ENCODE peak calls at places on chromosomes 6 and 20, in six cellular contexts. S is aorta, X is breast epithelium, D is tibial nerve, G is skeletal muscle cell, I is brain microvascular endothelial cell. V is an unnamed sample.

GRCh38 chr6:50361641-50362331 is 312.1 kb upstream of the DEFB112 start:
- DNase-seq in D (no peak), I (no peak), S (no peak), G (no peak), X (no peak), V (no peak)

GRCh38 chr6:145705561-145705960 is 29.8 kb downstream of the EPM2A start:
- DNase-seq in S (no peak), I (peak; percentile 59), G (peak; percentile 53), X (no peak), D (no peak), V (no peak)

GRCh38 chr6:12289655-12290489 is at the start of gene EDN1:
- DNase-seq in X (peak; percentile 80), D (peak; percentile 60), G (peak; percentile 50), S (peak; percentile 86), I (peak; percentile 93), V (peak; percentile 73)

GRCh38 chr20:32067234-32067821 is 15.3 kb downstream of the HCK start:
- DNase-seq in D (no peak), G (peak; percentile 51), S (no peak), I (peak; percentile 85), X (no peak), V (no peak)

GRCh38 chr20:35283441-35284266 is 918 bp downstream of the EIF6 start:
- DNase-seq in G (no peak), X (no peak), I (no peak), S (no peak), D (no peak), V (no peak)

GRCh38 chr6:137767931-137768690 is 98.9 kb upstream of the TNFAIP3 start:
- DNase-seq in D (no peak), G (peak; percentile 89), S (no peak), X (no peak), I (peak; percentile 57), V (no peak)

GRCh38 chr6:39411465-39411864 is 89.0 kb upstream of the KCNK16 start:
- DNase-seq in I (peak; percentile 69), G (no peak), X (no peak), S (no peak), D (no peak), V (no peak)

GRCh38 chr6:70673601-70674000 is 5.9 kb downstream of the SMAP1 start:
- DNase-seq in S (no peak), D (no peak), G (no peak), X (no peak), I (peak; percentile 56), V (no peak)

GRCh38 chr6:83008631-83009030 is 57.0 kb downstream of the UBE3D start:
- DNase-seq in G (no peak), D (no peak), S (no peak), X (no peak), I (no peak), V (no peak)

GRCh38 chr6:104613416-104614001 is 246.2 kb downstream of the HACE1 start:
- DNase-seq in S (no peak), I (peak; percentile 22), X (no peak), D (no peak), G (no peak), V (no peak)

GRCh38 chr20:35344354-35344837 is 52.2 kb upstream of the FAM83C start:
- DNase-seq in G (peak; percentile 81), S (no peak), X (no peak), I (peak; percentile 84), D (no peak), V (no peak)

GRCh38 chr6:43368517-43369160 is 808 bp downstream of the ZNF318 start:
- DNase-seq in I (peak; percentile 22), G (no peak), X (no peak), S (peak; percentile 61), D (peak; percentile 22), V (peak; percentile 62)

GRCh38 chr6:92495246-92495645 is 924.1 kb downstream of the EPHA7 start:
- DNase-seq in I (no peak), G (peak; percentile 67), D (no peak), S (no peak), X (peak; percentile 26), V (no peak)

GRCh38 chr6:116446399-116446798 is 14.8 kb upstream of the CALHM6 start:
- DNase-seq in X (no peak), D (no peak), I (no peak), S (no peak), G (no peak), V (no peak)

GRCh38 chr6:166545156-166545555 is 41.3 kb downstream of the RAMACL start:
- DNase-seq in X (no peak), G (no peak), I (no peak), D (no peak), S (no peak), V (no peak)

GRCh38 chr20:25052255-25053206 is 5.4 kb downstream of the ACSS1 start:
- DNase-seq in S (peak; percentile 74), G (no peak), X (no peak), D (no peak), I (no peak), V (no peak)
- H3K4me3 ChIP-seq in S (no peak overlapping the region), G (no peak overlapping the region), X (peak overlapping the region; percentile 34), D (no peak overlapping the region), I (no peak overlapping the region), V (no peak overlapping the region)

GRCh38 chr6:114537977-114538376 is 195.2 kb upstream of the HS3ST5 start:
- DNase-seq in S (no peak), D (no peak), X (no peak), G (no peak), I (no peak), V (no peak)
- H3K4me3 ChIP-seq in S (no peak overlapping the region), D (no peak overlapping the region), X (no peak overlapping the region), G (no peak overlapping the region), I (no peak overlapping the region), V (no peak overlapping the region)

GRCh38 chr6:7732219-7732618 is 6.3 kb downstream of the BMP6 start:
- DNase-seq in I (no peak), X (no peak), G (no peak), S (no peak), D (no peak), V (no peak)
- H3K4me3 ChIP-seq in I (no peak overlapping the region), X (no peak overlapping the region), G (no peak overlapping the region), S (no peak overlapping the region), D (no peak overlapping the region), V (no peak overlapping the region)

DNA sequence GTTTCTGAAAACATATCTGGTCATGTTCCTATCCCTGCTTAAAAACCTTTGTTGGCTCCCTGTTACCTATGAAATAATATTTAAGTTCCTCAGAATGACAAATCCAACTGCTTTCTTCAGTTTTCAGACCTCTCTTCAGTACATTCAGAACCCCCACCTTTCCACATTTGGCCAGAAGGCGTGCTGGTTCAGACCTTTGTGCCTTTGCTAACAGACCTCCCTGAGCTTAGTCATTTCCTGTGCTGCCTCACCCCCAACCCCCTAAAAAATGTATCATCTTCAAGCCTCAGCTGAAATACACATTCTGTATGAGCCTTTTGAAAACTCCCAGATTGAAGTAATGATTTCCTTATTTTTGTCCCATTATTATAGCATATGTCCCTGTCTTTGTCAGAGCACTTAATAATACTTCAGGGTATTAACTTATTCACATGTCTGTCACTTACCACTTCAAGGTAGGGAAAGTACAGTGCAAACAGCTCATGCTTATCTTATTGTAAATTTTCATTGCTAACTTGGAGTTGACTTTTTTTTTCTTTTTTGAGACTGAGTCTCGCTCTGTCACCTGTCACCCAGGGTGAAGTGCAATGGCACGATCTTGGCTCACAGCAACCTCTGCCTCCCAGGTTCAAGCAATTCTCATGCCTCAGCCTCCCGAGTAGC is 19.7 kb downstream of the FAM217A start:
- DNase-seq in S (no peak), G (peak; percentile 71), X (no peak), I (peak; percentile 93), D (no peak), V (no peak)
- H3K4me3 ChIP-seq in S (no peak overlapping the region), G (no peak overlapping the region), X (no peak overlapping the region), I (peak overlapping the region; percentile 20), D (no peak overlapping the region), V (no peak overlapping the region)

DNA sequence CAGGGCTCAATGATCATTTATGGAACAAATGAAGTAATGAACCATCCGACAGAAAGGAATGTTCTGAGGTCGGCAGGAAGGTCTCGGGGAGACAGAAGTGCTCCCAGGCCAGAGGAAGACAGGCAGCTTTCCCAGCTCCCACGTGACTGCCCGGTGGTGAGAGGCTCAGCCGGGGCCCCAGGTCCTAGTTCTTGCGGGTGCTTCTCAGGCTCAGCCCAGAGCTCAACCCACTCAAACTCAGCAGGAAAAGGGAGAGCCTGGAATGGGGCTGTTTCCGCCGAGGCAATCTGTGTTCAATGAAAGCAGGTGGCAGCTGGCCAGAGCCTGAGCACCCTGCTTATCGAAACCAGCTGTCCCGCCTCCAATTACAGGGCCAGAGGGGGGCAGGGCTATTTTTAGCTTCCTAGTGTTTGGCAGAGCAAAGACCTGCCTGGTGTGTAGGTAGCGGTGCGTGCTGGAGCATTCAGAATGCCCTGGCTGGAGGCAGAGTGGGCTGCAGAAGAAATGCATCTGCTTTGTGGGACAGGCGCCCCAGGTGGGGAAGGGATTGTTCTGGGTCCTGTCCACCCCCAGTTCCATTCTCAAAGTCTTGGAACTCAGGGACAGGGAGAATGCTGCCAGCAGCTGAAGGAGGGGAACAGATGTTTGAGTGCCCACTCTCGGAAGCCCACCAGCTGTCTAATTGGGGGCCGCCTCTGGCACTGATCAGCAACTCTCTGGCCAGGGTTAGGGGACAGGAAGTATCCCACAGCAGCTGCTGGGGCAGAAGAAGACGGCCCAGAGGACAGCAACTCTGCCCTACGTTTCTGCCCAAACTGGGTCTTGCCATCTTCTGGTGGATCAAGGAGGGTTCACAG is 145.0 kb downstream of the PREX1 start:
- DNase-seq in G (peak; percentile 89), S (peak; percentile 88), X (peak; percentile 63), D (peak; percentile 57), I (peak; percentile 77), V (peak; percentile 48)
- H3K4me3 ChIP-seq in G (no peak overlapping the region), S (no peak overlapping the region), X (peak overlapping the region; percentile 49), D (no peak overlapping the region), I (no peak overlapping the region), V (no peak overlapping the region)

DNA sequence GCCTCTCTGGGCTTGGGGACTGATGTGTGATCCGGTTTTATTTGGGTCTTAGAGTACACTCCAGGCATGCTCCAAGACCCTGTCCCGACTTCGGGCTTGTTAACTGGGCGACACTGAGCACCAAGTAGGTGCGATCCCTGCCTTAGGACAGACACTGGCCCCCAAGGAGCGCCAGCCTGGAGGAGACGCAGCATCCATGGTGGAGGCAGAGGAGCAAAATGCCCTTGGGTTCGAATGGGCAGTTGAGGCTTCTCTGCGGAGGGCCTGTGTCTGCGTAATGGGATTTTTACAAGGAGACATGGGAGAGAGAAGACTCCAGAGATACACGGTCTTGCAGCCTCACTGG is 593 bp upstream of the LEMD2 start:
- DNase-seq in X (no peak), D (no peak), G (no peak), I (no peak), S (no peak), V (no peak)
- H3K4me3 ChIP-seq in X (peak overlapping the region; percentile 94), D (peak overlapping the region; percentile 71), G (peak overlapping the region; percentile 65), I (peak overlapping the region; percentile 69), S (no peak overlapping the region), V (peak overlapping the region; percentile 84)

GRCh38 chr6:161168281-161168891 is 105.5 kb downstream of the AGPAT4 start:
- DNase-seq in G (peak; percentile 98), I (peak; percentile 100), D (peak; percentile 71), S (no peak), X (no peak), V (peak; percentile 26)
- H3K4me3 ChIP-seq in G (no peak overlapping the region), I (no peak overlapping the region), D (no peak overlapping the region), S (no peak overlapping the region), X (no peak overlapping the region), V (no peak overlapping the region)